ENCODE peak calls at places on chromosomes 6 and 20, in nine cellular contexts. T is prostate gland, M is HL-60, A is mucosa of descending colon, D is cardiac muscle cell, E is lower lobe of right lung, U is heart left ventricle, F is astrocyte of the cerebellum, I is adrenal gland. Y is an unnamed sample.

GRCh38 chr20:38043512-38044300 is 10.2 kb downstream of the RPRD1B start:
- DNase-seq in A (no peak), T (no peak), U (no peak), M (no peak), F (peak; percentile 32), I (no peak), D (peak; percentile 38), E (no peak), Y (peak; percentile 91)

GRCh38 chr6:2632368-2632767 is 118.4 kb downstream of the MYLK4 start:
- DNase-seq in I (peak; percentile 50), M (no peak), T (no peak), U (no peak), E (no peak), A (no peak), D (no peak), F (peak; percentile 41), Y (peak; percentile 48)

GRCh38 chr6:18042536-18043145 is 55.2 kb upstream of the KIF13A start:
- DNase-seq in F (no peak), U (no peak), I (no peak), D (no peak), M (no peak), A (no peak), T (no peak), E (no peak), Y (no peak)

GRCh38 chr6:104705095-104705707 is 154.5 kb downstream of the HACE1 start:
- DNase-seq in E (no peak), I (no peak), A (no peak), D (peak; percentile 72), F (peak; percentile 63), U (no peak), T (no peak), M (peak; percentile 50), Y (peak; percentile 16)

GRCh38 chr20:50017576-50018248 is 34.9 kb downstream of the SNAI1 start:
- DNase-seq in A (no peak), U (no peak), D (peak; percentile 54), I (no peak), T (no peak), E (no peak), M (no peak), F (no peak), Y (peak; percentile 34)

GRCh38 chr6:11335826-11336225 is 103.4 kb upstream of the NEDD9 start:
- DNase-seq in M (no peak), U (no peak), A (no peak), I (no peak), D (no peak), F (no peak), E (no peak), T (no peak), Y (no peak)

GRCh38 chr6:37314803-37315515 is 38.8 kb upstream of the RNF8 start:
- DNase-seq in E (no peak), I (no peak), A (no peak), F (no peak), D (peak; percentile 91), T (no peak), U (no peak), M (peak; percentile 27), Y (peak; percentile 47)

GRCh38 chr6:125984311-125984710 is 2.0 kb upstream of the TRMT11 start:
- DNase-seq in E (no peak), D (peak; percentile 46), F (no peak), M (no peak), U (no peak), T (no peak), A (no peak), I (no peak), Y (peak; percentile 88)

GRCh38 chr6:31834367-31834703 is 6.8 kb downstream of the HSPA1B start:
- DNase-seq in F (peak; percentile 51), U (peak; percentile 95), I (peak; percentile 89), E (peak; percentile 90), D (peak; percentile 92), T (peak; percentile 81), M (peak; percentile 73), A (peak; percentile 92), Y (peak; percentile 88)

GRCh38 chr20:38843346-38843745 is 37.8 kb downstream of the PPP1R16B start:
- DNase-seq in I (no peak), U (no peak), E (no peak), A (no peak), M (no peak), D (no peak), F (no peak), T (no peak), Y (no peak)

GRCh38 chr20:47300071-47300470 is 56.4 kb downstream of the ZMYND8 start:
- DNase-seq in D (no peak), I (no peak), A (no peak), M (no peak), F (no peak), T (no peak), U (no peak), E (no peak), Y (peak; percentile 77)

GRCh38 chr6:14117158-14118090 is at the start of gene CD83:
- DNase-seq in F (no peak), M (peak; percentile 75), D (peak; percentile 48), T (peak; percentile 56), E (peak; percentile 89), A (peak; percentile 85), U (peak; percentile 88), I (peak; percentile 80), Y (peak; percentile 32)

GRCh38 chr6:28742668-28743270 is 181.0 kb downstream of the TRIM27 start:
- DNase-seq in I (no peak), D (peak; percentile 46), A (no peak), U (no peak), M (no peak), F (no peak), T (no peak), E (no peak), Y (peak; percentile 81)

GRCh38 chr20:17558154-17558940 is 11.5 kb upstream of the DSTN start:
- DNase-seq in T (peak; percentile 32), A (no peak), I (no peak), E (no peak), U (no peak), F (no peak), M (no peak), D (peak; percentile 89), Y (peak; percentile 88)
- H3K4me3 ChIP-seq in T (peak overlapping the region; percentile 4), A (no peak overlapping the region), I (no peak overlapping the region), E (no peak overlapping the region), U (peak overlapping the region; percentile 35), F (peak overlapping the region; percentile 18), M (no peak overlapping the region), D (no peak overlapping the region), Y (peak overlapping the region; percentile 33)

GRCh38 chr6:44022671-44023352 is 104.4 kb downstream of the MRPL14 start:
- DNase-seq in F (no peak), A (no peak), I (no peak), U (no peak), T (no peak), D (no peak), M (no peak), E (peak; percentile 15), Y (no peak)

GRCh38 chr6:44025226-44025625 is 102.0 kb downstream of the MRPL14 start:
- DNase-seq in M (no peak), D (no peak), U (no peak), F (no peak), A (no peak), E (peak; percentile 9), T (no peak), I (no peak), Y (no peak)

GRCh38 chr6:44022296-44022661 is 105.0 kb downstream of the MRPL14 start:
- DNase-seq in E (no peak), F (no peak), D (no peak), M (no peak), I (no peak), U (no peak), T (no peak), A (peak; percentile 48), Y (peak; percentile 72)

GRCh38 chr6:44023586-44024454 is 103.4 kb downstream of the MRPL14 start:
- DNase-seq in F (no peak), M (no peak), T (no peak), A (no peak), U (no peak), D (no peak), I (no peak), E (peak; percentile 14), Y (no peak)

GRCh38 chr6:44024597-44025219 is 102.5 kb downstream of the MRPL14 start:
- DNase-seq in A (no peak), I (no peak), F (no peak), T (no peak), D (no peak), M (no peak), E (peak; percentile 7), U (no peak), Y (no peak)
- TF ChIP-seq CTCF in A (no peak), I (no peak), F (no peak), T (no peak), D (no peak), M (no peak), E (no peak), U (no peak), Y (no peak)

DNA sequence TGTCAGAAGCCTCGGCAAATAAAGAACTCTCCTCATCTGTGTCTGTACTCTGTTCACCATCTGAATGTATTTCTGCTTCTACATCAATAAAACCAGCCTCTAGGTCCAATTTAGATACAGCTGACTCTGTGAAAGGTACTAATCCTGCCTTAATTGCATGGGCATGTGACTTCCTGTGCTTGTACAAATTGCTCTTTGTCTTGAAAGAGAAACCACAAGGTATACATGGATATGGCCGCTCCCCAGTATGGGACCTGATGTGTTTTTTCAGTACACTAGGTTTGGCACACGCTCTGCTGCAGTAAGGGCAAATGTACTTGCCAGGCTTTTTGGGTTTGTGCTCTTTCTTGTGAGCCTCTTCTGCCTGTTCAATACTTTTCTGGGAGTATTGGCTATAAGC is 171.1 kb downstream of the HIVEP2 start:
- DNase-seq in D (no peak), E (no peak), M (no peak), U (no peak), A (no peak), T (no peak), I (no peak), F (no peak), Y (no peak)
- H3K4me3 ChIP-seq in D (no peak overlapping the region), E (no peak overlapping the region), M (no peak overlapping the region), U (no peak overlapping the region), A (no peak overlapping the region), T (no peak overlapping the region), I (no peak overlapping the region), F (no peak overlapping the region), Y (no peak overlapping the region)

DNA sequence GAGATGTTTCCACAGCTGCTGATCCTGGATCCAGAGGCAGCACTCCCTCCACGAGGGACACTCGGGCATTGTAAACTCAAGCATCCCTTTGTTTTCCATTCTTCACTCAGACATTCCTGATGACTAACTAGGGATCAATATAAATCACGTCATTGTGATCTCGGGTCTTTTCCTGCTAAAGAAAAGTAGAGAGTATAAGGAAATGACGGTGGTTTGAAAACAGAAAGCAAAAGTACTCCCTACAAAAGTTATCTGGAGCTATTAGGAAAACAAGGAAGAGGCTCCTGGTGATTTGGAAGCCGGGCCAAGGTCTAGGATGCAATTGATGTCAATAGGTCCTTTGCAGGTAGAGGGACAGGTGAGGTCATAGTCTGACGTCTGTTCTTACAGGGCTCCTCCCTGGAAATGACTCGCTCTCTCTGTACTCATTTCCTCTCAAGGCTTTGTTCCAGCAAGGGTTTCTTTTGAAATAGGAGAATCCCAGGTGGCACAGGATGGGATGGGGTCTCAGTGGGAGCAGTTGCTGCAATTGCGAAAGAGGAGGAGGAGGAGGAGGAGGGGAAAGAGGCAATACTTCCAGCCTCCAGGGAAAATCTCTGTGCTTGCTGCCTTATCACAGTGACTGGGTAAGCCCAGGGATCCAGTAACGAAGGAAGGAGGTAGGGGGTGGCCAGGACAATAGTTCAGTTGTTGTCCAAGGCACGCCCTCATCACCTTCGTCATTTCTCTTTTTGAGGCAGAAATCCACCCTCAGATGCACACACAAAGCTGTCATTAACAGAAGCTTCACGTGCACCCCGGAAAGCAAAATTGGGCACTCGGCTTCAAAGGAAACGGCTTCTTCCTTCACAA is 222.9 kb downstream of the LY86 start:
- DNase-seq in F (peak; percentile 18), M (no peak), T (no peak), D (peak; percentile 80), U (no peak), A (no peak), I (peak; percentile 51), E (no peak), Y (peak; percentile 75)
- TF ChIP-seq CTCF in F (no peak), M (no peak), T (no peak), D (no peak), U (no peak), A (no peak), I (no peak), E (no peak), Y (no peak)